ENCODE peak calls at places on chromosomes 5 and 9, in six cellular contexts. Q is AG09309; U is uterus; O is CD8-positive, alpha-beta memory T cell; C is naive thymus-derived CD4-positive, alpha-beta T cell; R is ovary. S is an unnamed sample.

GRCh38 chr5:63233906-63234305 is 655.3 kb downstream of the LRRC70 start:
- DNase-seq in Q (no peak), U (no peak), O (no peak), C (no peak), R (no peak), S (no peak)

GRCh38 chr5:145362261-145362660 is 472.9 kb downstream of the PRELID2 start:
- DNase-seq in Q (peak), U (no peak), O (no peak), C (no peak), R (no peak), S (peak)

GRCh38 chr9:78383130-78383529 is 86.2 kb downstream of the PSAT1 start:
- DNase-seq in Q (peak), U (no peak), O (no peak), C (no peak), R (no peak), S (no peak)

GRCh38 chr9:132946624-132947295 is 2.3 kb upstream of the TSC1 start:
- DNase-seq in Q (no peak), U (no peak), O (no peak), C (no peak), R (no peak), S (peak)

GRCh38 chr9:72365525-72366256 is 683 bp upstream of the ZFAND5 start:
- DNase-seq in Q (peak), U (peak), O (peak), C (peak), R (peak), S (peak)

GRCh38 chr5:147539053-147539452 is 29.2 kb upstream of the DPYSL3 start:
- DNase-seq in Q (no peak), U (no peak), O (no peak), C (no peak), R (no peak), S (no peak)

GRCh38 chr5:15249152-15249551 is 250.8 kb upstream of the FBXL7 start:
- DNase-seq in Q (peak), U (no peak), O (no peak), C (no peak), R (no peak), S (peak)

GRCh38 chr9:33044677-33045282 is 19.7 kb downstream of the DNAJA1 start:
- DNase-seq in Q (no peak), U (no peak), O (no peak), C (no peak), R (peak), S (no peak)

GRCh38 chr5:111584651-111585050 is 72.3 kb upstream of the STARD4 start:
- DNase-seq in Q (no peak), U (no peak), O (no peak), C (no peak), R (no peak), S (no peak)

GRCh38 chr9:20074291-20074690 is 285.5 kb upstream of the SLC24A2 start:
- DNase-seq in Q (no peak), U (no peak), O (no peak), C (no peak), R (no peak), S (no peak)

GRCh38 chr9:83062011-83062652 is 810 bp downstream of the RASEF start:
- DNase-seq in Q (no peak), U (no peak), O (no peak), C (no peak), R (no peak), S (no peak)

GRCh38 chr9:101486693-101487442 is 46.8 kb upstream of the RNF20 start:
- DNase-seq in Q (no peak), U (peak), O (no peak), C (no peak), R (peak), S (no peak)

GRCh38 chr9:97767891-97768290 is 70.8 kb upstream of the XPA start:
- DNase-seq in Q (no peak), U (no peak), O (no peak), C (no peak), R (no peak), S (no peak)

GRCh38 chr9:33164138-33164809 is 2.9 kb downstream of the B4GALT1 start:
- DNase-seq in Q (no peak), U (no peak), O (no peak), C (no peak), R (no peak), S (no peak)

GRCh38 chr5:32232441-32233219 is 58.5 kb upstream of the GOLPH3 start:
- DNase-seq in Q (peak), U (peak), O (peak), C (peak), R (peak), S (no peak)

GRCh38 chr9:111400564-111400898 is 70.5 kb upstream of the OR2K2 start:
- DNase-seq in Q (no peak), U (no peak), O (no peak), C (no peak), R (no peak), S (no peak)

GRCh38 chr9:132486706-132487350 is 76.8 kb downstream of the CFAP77 start:
- DNase-seq in Q (no peak), U (no peak), O (no peak), C (no peak), R (no peak), S (no peak)

GRCh38 chr9:111928342-111928720 is 31.7 kb downstream of the UGCG start:
- DNase-seq in Q (no peak), U (no peak), O (no peak), C (no peak), R (no peak), S (no peak)

GRCh38 chr5:126488362-126489065 is 65.3 kb downstream of the GRAMD2B start:
- DNase-seq in Q (no peak), U (no peak), O (no peak), C (no peak), R (no peak), S (no peak)

GRCh38 chr9:97744710-97745708 is 47.9 kb upstream of the XPA start:
- DNase-seq in Q (no peak), U (no peak), O (no peak), C (no peak), R (no peak), S (no peak)

GRCh38 chr5:128674837-128675446 is 136.9 kb upstream of the FBN2 start:
- DNase-seq in Q (peak), U (peak), O (peak), C (no peak), R (peak), S (no peak)

GRCh38 chr9:77977210-77977611 is 54.4 kb downstream of the GNAQ start:
- DNase-seq in Q (peak), U (peak), O (peak), C (peak), R (peak), S (peak)

GRCh38 chr9:98172604-98173003 is 19.8 kb downstream of the CORO2A start:
- DNase-seq in Q (no peak), U (no peak), O (no peak), C (no peak), R (no peak), S (no peak)

GRCh38 chr5:19950897-19951296 is 37.1 kb downstream of the CDH18 start:
- DNase-seq in Q (no peak), U (no peak), O (no peak), C (no peak), R (no peak), S (no peak)

GRCh38 chr9:116058421-116058820 is 95.2 kb upstream of the PAPPA start:
- DNase-seq in Q (no peak), U (no peak), O (no peak), C (no peak), R (no peak), S (no peak)

GRCh38 chr9:36873247-36873875 is 160.7 kb downstream of the PAX5 start:
- DNase-seq in Q (peak), U (peak), O (peak), C (peak), R (peak), S (peak)

GRCh38 chr5:119453045-119453383 is 717 bp downstream of the HSD17B4 start:
- DNase-seq in Q (no peak), U (peak), O (no peak), C (no peak), R (peak), S (no peak)

GRCh38 chr5:140312067-140312790 is 9.3 kb upstream of the PFDN1 start:
- DNase-seq in Q (peak), U (no peak), O (no peak), C (no peak), R (no peak), S (peak)

GRCh38 chr5:54883374-54884194 is 101.8 kb downstream of the ESM1 start:
- DNase-seq in Q (no peak), U (peak), O (peak), C (no peak), R (peak), S (peak)
- H3K4me3 ChIP-seq in Q (peak), U (peak), O (no peak), C (peak), R (peak), S (peak)

GRCh38 chr5:177509991-177510566 is 453 bp upstream of the DOK3 start:
- DNase-seq in Q (no peak), U (no peak), O (no peak), C (no peak), R (no peak), S (no peak)

GRCh38 chr5:177507596-177508216 is 1.9 kb downstream of the DOK3 start:
- DNase-seq in Q (no peak), U (no peak), O (no peak), C (no peak), R (no peak), S (no peak)

GRCh38 chr5:177509361-177509951 is at the start of gene DOK3:
- DNase-seq in Q (no peak), U (no peak), O (no peak), C (no peak), R (no peak), S (no peak)

GRCh38 chr5:177508217-177508611 is 1.4 kb downstream of the DOK3 start:
- DNase-seq in Q (no peak), U (no peak), O (no peak), C (no peak), R (no peak), S (no peak)

DNA sequence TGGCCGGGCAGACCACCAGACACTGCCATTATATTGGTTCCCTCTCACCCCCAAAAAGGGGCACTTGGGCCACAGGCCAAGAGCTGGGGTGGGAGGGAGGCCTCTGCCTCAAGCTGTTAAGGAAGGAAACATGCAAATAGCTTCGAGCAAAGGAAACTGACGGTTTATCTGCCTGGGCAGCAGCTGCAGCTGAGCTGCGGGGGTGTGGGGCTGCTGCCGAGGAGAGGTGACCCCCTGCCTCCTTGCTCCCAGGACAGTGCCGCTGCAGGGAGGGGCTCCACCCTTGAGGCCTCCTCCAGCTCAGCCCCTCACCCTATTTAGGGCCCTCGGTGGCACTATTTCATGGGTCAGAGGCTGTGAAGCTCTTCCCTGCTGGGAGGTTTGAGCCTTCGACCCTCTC is 789 bp downstream of the DOK3 start:
- DNase-seq in Q (no peak), U (no peak), O (no peak), C (no peak), R (no peak), S (no peak)
- H3K4me3 ChIP-seq in Q (no peak), U (no peak), O (no peak), C (no peak), R (no peak), S (peak)

GRCh38 chr5:179346875-179347274 is 1.6 kb upstream of the ADAMTS2 start:
- DNase-seq in Q (no peak), U (no peak), O (no peak), C (no peak), R (no peak), S (no peak)

GRCh38 chr5:179346401-179346800 is 1.1 kb upstream of the ADAMTS2 start:
- DNase-seq in Q (no peak), U (no peak), O (no peak), C (no peak), R (no peak), S (no peak)

GRCh38 chr5:179344301-179345178 is 721 bp downstream of the ADAMTS2 start:
- DNase-seq in Q (no peak), U (peak), O (no peak), C (no peak), R (peak), S (no peak)

GRCh38 chr5:179345179-179345428 is 157 bp downstream of the ADAMTS2 start:
- DNase-seq in Q (no peak), U (no peak), O (no peak), C (no peak), R (no peak), S (no peak)

DNA sequence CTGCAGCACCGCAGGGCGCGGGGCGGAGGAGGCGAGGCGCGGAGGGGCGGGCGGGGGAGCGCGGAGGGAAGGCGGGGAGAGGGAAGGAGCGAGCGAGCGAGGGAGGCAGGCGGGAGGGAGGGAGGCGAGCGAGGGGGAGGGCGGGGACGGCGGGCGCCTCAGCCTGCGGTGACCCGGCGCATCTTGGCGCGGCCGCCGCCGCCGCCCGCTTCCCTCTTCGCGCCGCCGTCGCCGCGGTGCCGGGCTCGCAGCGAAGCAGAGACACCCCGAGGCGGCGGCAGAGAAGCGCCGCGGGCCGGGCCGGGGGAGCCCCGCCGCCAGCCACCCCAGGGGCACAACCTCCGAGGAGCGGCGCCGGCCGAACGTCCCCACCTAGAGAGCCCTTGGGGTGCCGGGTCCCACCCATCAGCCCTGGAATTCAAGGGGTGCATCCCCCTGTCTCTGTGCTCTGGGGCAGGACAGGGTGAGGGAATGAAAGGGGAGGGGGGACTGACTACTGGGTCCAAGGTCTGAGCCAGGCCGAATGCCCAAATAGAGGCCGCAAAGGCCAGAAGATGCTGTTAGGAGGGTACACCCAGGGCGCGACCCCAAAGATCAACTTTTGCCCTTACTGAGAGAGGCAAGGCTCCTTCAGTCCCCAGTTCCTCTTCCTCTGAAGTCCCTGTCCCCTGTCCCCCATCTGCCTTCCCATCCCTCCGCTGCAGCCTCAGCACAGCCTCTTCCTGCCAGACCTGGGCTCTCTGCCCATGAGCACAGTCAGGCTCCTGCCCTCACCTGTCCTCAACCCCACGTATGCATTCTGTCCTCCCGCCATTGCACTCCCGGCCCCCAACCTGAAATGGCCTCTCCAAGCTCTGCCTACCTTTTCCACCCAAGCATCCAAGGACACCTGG is at the start of gene ADAMTS2:
- DNase-seq in Q (no peak), U (peak), O (no peak), C (no peak), R (peak), S (peak)
- H3K4me3 ChIP-seq in Q (peak), U (peak), O (no peak), C (no peak), R (peak), S (peak)

GRCh38 chr5:109759304-109759703 is 69.6 kb downstream of the MAN2A1 start:
- DNase-seq in Q (no peak), U (no peak), O (no peak), C (no peak), R (no peak), S (no peak)
- H3K4me3 ChIP-seq in Q (no peak), U (no peak), O (no peak), C (no peak), R (no peak), S (no peak)

DNA sequence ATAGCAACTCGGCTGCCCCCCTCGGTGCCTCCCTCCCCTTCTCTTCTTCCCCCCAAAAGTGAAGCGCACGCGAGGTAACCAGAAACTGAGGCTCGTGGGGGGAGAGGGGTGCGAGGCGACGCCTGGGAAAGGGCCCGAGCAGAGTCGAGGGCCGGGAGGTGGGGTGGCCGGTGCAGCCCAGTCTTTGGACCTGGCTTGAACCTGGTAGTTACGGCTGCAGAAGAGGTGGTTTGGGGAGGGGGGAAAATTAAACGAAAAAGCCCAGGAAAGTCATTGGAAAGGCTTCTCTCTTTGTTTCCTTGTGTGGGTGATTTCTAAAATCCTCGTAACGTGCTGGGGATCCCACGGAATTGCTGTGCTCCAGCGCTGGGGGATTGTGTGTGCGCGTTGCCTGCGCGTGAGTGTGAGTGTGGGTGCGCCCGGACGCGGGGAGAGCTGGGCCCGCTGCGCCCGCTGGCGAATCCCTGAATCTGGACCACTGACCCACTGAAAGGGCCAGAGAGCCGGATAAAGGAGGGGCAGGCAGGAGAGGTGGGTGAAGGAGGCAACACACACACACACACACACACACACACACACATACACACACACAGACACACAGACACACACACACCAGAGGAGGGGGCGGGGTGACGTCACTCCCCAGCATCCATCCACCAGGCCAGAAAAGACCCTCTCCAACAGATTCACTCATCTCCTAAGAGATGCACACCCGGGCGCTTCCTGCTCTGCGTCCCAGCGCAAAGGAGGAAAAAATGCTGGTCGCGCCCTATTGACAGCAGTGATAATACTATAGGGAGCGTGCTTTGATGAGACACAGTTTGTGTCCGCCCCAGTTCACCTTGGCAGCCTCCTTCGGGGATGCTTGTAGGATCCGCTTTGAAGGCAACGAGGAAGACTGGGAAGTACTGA is 1058.9 kb upstream of the DMAC1 start:
- DNase-seq in Q (no peak), U (peak), O (no peak), C (no peak), R (peak), S (no peak)
- H3K4me3 ChIP-seq in Q (peak), U (peak), O (no peak), C (no peak), R (peak), S (peak)

GRCh38 chr9:87336914-87337333 is 160.7 kb upstream of the DAPK1 start:
- DNase-seq in Q (peak), U (no peak), O (peak), C (no peak), R (peak), S (peak)
- H3K4me3 ChIP-seq in Q (peak), U (peak), O (peak), C (peak), R (peak), S (peak)

DNA sequence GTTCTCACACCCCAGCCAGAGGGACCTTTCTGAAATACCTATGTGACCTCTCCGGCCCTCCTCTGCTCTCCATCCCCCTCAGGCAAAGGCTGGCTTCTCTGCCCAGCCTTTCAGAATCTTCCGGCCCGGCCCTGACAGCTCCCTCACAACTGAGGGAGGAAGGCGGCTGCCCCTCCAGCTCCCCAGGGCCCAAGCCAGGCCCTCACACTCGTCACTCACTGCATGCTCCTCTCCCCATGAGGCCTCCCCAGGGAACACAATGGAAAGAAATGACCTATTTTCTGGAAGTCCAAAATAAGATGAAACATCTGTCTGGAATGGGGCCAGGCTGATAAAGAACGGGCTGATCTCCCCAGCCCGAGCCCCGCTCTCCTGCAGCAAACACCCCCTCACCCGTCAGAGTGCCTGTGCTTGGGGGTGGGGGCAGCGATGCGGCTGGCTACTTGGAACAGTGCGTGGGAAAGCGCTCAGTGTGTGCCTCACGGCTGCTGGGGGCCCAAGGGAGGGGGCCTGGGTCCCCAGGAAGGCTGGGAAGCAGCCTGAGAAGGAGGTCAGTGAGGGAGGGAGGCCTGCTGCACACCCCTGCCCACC is 11.3 kb downstream of the PDGFRB start:
- DNase-seq in Q (no peak), U (peak), O (no peak), C (no peak), R (peak), S (peak)
- H3K4me3 ChIP-seq in Q (peak), U (peak), O (no peak), C (no peak), R (peak), S (peak)

S was measured in skeletal muscle cell.